ENCODE peak calls at places on chromosomes 11 and 22, in five cellular contexts. A is colonic mucosa, F is uterus, R is ovary, W is tibial artery. C is an unnamed sample.

GRCh38 chr11:26021026-26021425 is 310.9 kb upstream of the ANO3 start:
- DNase-seq in R (no peak), F (no peak), W (no peak), A (no peak), C (no peak)

GRCh38 chr11:8712506-8712905 is 29.9 kb downstream of the RPL27A start:
- DNase-seq in R (no peak), F (no peak), A (no peak), W (no peak), C (no peak)

GRCh38 chr11:95692526-95693270 is 96.9 kb downstream of the FAM76B start:
- DNase-seq in A (no peak), F (no peak), W (no peak), R (no peak), C (no peak)

GRCh38 chr11:17479284-17480214 is 2.9 kb upstream of the ABCC8 start:
- DNase-seq in R (no peak), W (no peak), A (peak; percentile 68), F (no peak), C (no peak)

GRCh38 chr11:10984250-10984649 is 126.4 kb upstream of the ZBED5 start:
- DNase-seq in F (no peak), A (no peak), W (no peak), R (no peak), C (no peak)

GRCh38 chr11:68347345-68347744 is 35.0 kb downstream of the LRP5 start:
- DNase-seq in W (no peak), A (no peak), F (no peak), R (no peak), C (no peak)

GRCh38 chr11:65386307-65387081 is at the start of gene FRMD8:
- DNase-seq in F (peak; percentile 93), W (peak; percentile 96), A (peak; percentile 94), R (peak; percentile 96), C (peak; percentile 93)

GRCh38 chr11:111838054-111838453 is 33.3 kb downstream of the ALG9 start:
- DNase-seq in R (no peak), F (no peak), W (no peak), A (no peak), C (no peak)

GRCh38 chr11:35322321-35322979 is 96.9 kb downstream of the SLC1A2 start:
- DNase-seq in W (no peak), F (no peak), R (no peak), A (no peak), C (no peak)

GRCh38 chr11:44372989-44373388 is 63.0 kb upstream of the ALX4 start:
- DNase-seq in R (no peak), A (no peak), F (no peak), W (no peak), C (no peak)

GRCh38 chr11:96049426-96049825 is 125.5 kb upstream of the MTMR2 start:
- DNase-seq in A (no peak), F (no peak), R (no peak), W (no peak), C (no peak)

GRCh38 chr11:80383655-80384054 is 942.8 kb upstream of the TENM4 start:
- DNase-seq in A (peak; percentile 27), F (no peak), R (no peak), W (no peak), C (no peak)

GRCh38 chr11:77065878-77066228 is 918 bp upstream of the CAPN5 start:
- DNase-seq in W (no peak), F (peak; percentile 72), R (peak; percentile 65), A (peak; percentile 74), C (peak; percentile 41)

GRCh38 chr22:50252081-50253045 is 1.3 kb upstream of the HDAC10 start:
- DNase-seq in R (peak; percentile 83), F (peak; percentile 76), W (peak; percentile 87), A (peak; percentile 85), C (peak; percentile 76)

GRCh38 chr22:19451570-19451969 is 4.1 kb upstream of the C22orf39 start:
- DNase-seq in A (no peak), W (no peak), F (no peak), R (no peak), C (no peak)

GRCh38 chr22:46057762-46058420 is 80.9 kb upstream of the WNT7B start:
- DNase-seq in F (peak; percentile 51), W (peak; percentile 86), A (no peak), R (peak; percentile 42), C (peak; percentile 36)

GRCh38 chr11:2691991-2692841 is 7.6 kb downstream of the KCNQ1OT1 start:
- DNase-seq in R (no peak), A (no peak), W (peak; percentile 19), F (no peak), C (no peak)

GRCh38 chr22:50160947-50161346 is 9.6 kb upstream of the PANX2 start:
- DNase-seq in R (no peak), F (no peak), A (no peak), W (no peak), C (no peak)

GRCh38 chr11:12111482-12112149 is 1.2 kb downstream of the MICAL2 start:
- DNase-seq in F (no peak), A (no peak), R (no peak), W (peak; percentile 82), C (no peak)

GRCh38 chr11:12017865-12018453 is 9.5 kb upstream of the DKK3 start:
- DNase-seq in F (no peak), A (no peak), W (no peak), R (no peak), C (peak; percentile 30)

GRCh38 chr11:79486239-79486984 is 45.6 kb upstream of the TENM4 start:
- DNase-seq in R (no peak), A (no peak), F (no peak), W (no peak), C (no peak)

GRCh38 chr11:40099391-40100169 is 1359.9 kb downstream of the LRRC4C start:
- DNase-seq in A (no peak), R (no peak), W (no peak), F (no peak), C (no peak)

GRCh38 chr11:69300124-69301032 is 6.4 kb downstream of the MYEOV start:
- DNase-seq in F (no peak), R (no peak), W (no peak), A (no peak), C (no peak)

GRCh38 chr11:64688534-64688982 is 34.4 kb downstream of the NRXN2 start:
- DNase-seq in R (peak; percentile 93), W (peak; percentile 94), A (peak; percentile 87), F (peak; percentile 91), C (peak; percentile 92)

DNA sequence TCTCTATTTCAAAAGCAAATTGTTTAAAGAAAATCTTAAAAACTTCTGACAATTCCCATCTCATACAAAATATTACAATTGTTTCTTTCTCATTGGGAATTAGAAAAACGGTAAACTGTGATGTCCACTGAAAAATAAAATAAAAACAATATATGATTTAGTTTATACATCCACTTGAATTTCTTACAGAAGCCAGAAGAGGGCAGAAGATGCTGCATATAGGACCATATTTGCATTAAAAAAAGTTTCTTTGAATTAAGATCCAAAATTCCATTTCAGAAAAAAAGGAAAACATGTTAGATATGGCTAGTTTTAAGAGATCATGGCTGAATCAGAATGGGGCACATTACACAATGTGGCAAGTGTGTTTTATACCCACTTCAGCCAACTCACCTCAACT is 39.3 kb upstream of the LRRC4C start:
- DNase-seq in W (no peak), R (no peak), F (no peak), A (no peak), C (no peak)
- TF ChIP-seq CTCF in W (no peak), R (no peak), F (no peak), A (no peak), C (peak; percentile 19)

GRCh38 chr11:1064167-1064566 is 10.5 kb upstream of the MUC2 start:
- DNase-seq in F (no peak), A (no peak), W (no peak), R (no peak), C (no peak)

GRCh38 chr11:1062075-1062820 is 12.4 kb upstream of the MUC2 start:
- DNase-seq in W (no peak), F (no peak), R (no peak), A (peak; percentile 60), C (no peak)

GRCh38 chr11:1059759-1060158 is 14.9 kb upstream of the MUC2 start:
- DNase-seq in W (no peak), R (no peak), F (no peak), A (no peak), C (no peak)

GRCh38 chr11:1060410-1060809 is 14.3 kb upstream of the MUC2 start:
- DNase-seq in A (no peak), R (no peak), F (no peak), W (no peak), C (peak; percentile 11)

GRCh38 chr11:1060885-1061616 is 13.6 kb upstream of the MUC2 start:
- DNase-seq in A (peak; percentile 93), F (no peak), R (no peak), W (no peak), C (peak; percentile 15)
- H3K27ac ChIP-seq in A (peak overlapping the region; percentile 70), F (no peak overlapping the region), R (no peak overlapping the region), W (no peak overlapping the region), C (no peak overlapping the region)

DNA sequence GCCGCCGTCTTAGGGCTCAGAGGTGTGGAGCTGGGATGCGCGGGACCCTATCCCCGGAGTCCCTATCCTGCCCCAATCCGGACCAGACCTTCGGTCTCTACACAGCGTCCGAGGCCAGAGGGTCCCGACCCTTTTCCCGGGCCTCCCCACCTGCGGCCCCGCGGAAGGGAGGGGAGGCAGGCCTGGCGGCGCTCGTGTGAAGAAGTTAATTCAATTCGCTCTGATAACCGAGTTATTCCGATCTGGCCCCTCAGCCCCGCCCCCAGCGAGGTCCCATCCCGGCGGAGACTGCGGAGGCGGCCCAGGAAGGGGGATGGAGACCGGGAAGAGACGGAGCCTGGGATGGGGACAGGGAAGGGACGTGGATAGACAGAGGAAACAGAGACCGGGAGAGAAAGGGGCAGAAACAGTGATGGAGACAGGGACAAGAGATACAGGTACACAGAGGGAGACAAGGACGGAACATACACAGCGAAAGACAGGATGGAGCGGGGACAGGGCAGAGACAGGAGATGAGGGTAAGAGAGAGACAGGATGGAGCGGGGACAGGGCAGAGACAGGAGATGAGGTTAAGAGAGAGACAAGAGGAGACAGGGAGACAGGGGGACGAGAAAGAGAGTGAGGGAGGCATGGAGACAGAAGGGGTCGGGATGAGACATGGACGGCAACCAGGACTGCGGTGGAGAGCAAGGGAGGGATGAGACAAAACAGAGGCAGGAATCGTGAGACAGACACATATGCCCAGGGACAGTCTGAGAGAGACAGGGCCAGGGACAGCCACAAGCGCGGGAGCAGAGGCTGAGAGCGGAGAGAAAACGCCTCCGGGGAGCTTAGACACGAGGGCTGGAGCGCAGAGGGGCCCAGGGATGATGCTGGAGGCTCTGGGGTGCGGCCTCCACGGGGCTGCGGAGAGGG is 598 bp upstream of the PHOX2A start:
- DNase-seq in F (no peak), A (no peak), R (no peak), W (no peak), C (no peak)
- H3K4me3 ChIP-seq in F (no peak overlapping the region), A (no peak overlapping the region), R (no peak overlapping the region), W (no peak overlapping the region), C (peak overlapping the region; percentile 31)

DNA sequence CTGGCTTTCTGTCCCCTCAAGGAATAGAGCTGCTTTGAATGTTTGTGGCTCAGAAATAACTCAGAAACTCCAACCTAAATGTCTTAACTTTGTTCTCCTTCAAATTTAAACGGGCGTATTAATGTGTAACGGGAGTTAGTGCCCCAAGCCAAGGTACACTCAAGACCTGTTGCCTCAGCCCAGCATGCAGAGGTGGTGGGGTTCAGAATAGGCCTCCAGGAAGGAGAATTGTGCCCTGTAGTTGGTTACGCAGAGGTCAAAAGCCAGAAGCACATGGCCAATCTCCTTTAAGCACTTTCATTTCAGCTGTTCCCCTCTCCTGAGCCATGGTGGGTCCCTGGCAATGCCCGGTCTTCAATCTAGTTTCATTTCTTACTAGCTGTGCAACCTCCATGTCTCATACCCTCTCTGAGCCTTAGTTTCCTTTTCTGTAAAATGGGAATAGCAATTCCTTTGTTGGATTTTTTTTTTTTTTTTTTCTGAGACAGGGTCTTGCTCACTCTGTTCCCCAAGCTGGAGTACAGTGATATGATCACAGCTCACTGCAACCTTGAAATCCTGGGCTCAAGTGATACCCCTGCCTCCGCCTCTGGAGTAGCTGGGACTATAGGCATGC is 4.2 kb downstream of the HMOX1 start:
- DNase-seq in F (no peak), W (no peak), A (no peak), R (no peak), C (no peak)
- TF ChIP-seq CTCF in F (no peak), W (no peak), A (no peak), R (no peak), C (no peak)

C was measured in heart right ventricle.